ENCODE peak calls at places on chromosomes 13 and 19, in eight cellular contexts. O is mesendoderm; R is stimulated activated CD8-positive, alpha-beta memory T cell treated with anti-CD3 and anti-CD28 coated beads, Interleukin-12 subunit alpha, Interleukin-12 subunit beta, amount 100 ng/mL, for 4 hours; F is NCI-H2171; T is activated T-cell treated with anti-CD3 and anti-CD28 coated beads for 1 hour; Y is ELF-1; K is retina; N is AG09309. C is an unnamed sample.

GRCh38 chr19:49859838-49860715 is 7.3 kb downstream of the PNKP start:
- DNase-seq in O (no peak), R (no peak), F (no peak), T (no peak), Y (no peak), K (no peak), N (no peak), C (no peak)

GRCh38 chr19:42051166-42052115 is 18.6 kb downstream of the GRIK5 start:
- DNase-seq in O (no peak), R (no peak), F (no peak), T (no peak), Y (no peak), K (no peak), N (no peak), C (no peak)

GRCh38 chr13:32804673-32805260 is 211.5 kb upstream of the KL start:
- DNase-seq in O (no peak), R (no peak), F (no peak), T (no peak), Y (no peak), K (no peak), N (no peak), C (no peak)

GRCh38 chr13:71237332-71237731 is 629.7 kb downstream of the DACH1 start:
- DNase-seq in O (no peak), R (no peak), F (no peak), T (no peak), Y (no peak), K (no peak), N (no peak), C (no peak)

GRCh38 chr13:71879129-71879535 is 12.1 kb upstream of the DACH1 start:
- DNase-seq in O (peak; percentile 71), R (no peak), F (peak; percentile 77), T (no peak), Y (peak; percentile 51), K (peak; percentile 73), N (no peak), C (no peak)

GRCh38 chr13:52399708-52400107 is 6.3 kb downstream of the THSD1 start:
- DNase-seq in O (peak; percentile 13), R (no peak), F (no peak), T (no peak), Y (no peak), K (no peak), N (no peak), C (no peak)

GRCh38 chr13:36543671-36544070 is 111.4 kb downstream of the CCNA1 start:
- DNase-seq in O (no peak), R (no peak), F (no peak), T (no peak), Y (no peak), K (no peak), N (no peak), C (no peak)

GRCh38 chr13:77168232-77168631 is 141.3 kb upstream of the FBXL3 start:
- DNase-seq in O (no peak), R (no peak), F (no peak), T (no peak), Y (no peak), K (no peak), N (no peak), C (no peak)

GRCh38 chr13:30355405-30355741 is 48.0 kb upstream of the KATNAL1 start:
- DNase-seq in O (peak; percentile 63), R (peak; percentile 25), F (no peak), T (peak; percentile 39), Y (peak; percentile 85), K (peak; percentile 25), N (no peak), C (peak; percentile 15)

GRCh38 chr13:33509642-33510229 is 224.2 kb upstream of the STARD13 start:
- DNase-seq in O (peak; percentile 22), R (no peak), F (no peak), T (no peak), Y (no peak), K (no peak), N (no peak), C (no peak)

GRCh38 chr13:98222081-98222554 is 45.0 kb upstream of the RNF113B start:
- DNase-seq in O (no peak), R (no peak), F (no peak), T (no peak), Y (no peak), K (no peak), N (no peak), C (no peak)

GRCh38 chr13:110342474-110342873 is 35.4 kb downstream of the COL4A2 start:
- DNase-seq in O (no peak), R (no peak), F (no peak), T (no peak), Y (no peak), K (no peak), N (no peak), C (no peak)

GRCh38 chr13:80215368-80215767 is 125.6 kb downstream of the SPRY2 start:
- DNase-seq in O (no peak), R (no peak), F (no peak), T (no peak), Y (no peak), K (no peak), N (no peak), C (no peak)

GRCh38 chr19:7869910-7870511 is 4.2 kb downstream of the PRR36 start:
- DNase-seq in O (peak; percentile 82), R (no peak), F (no peak), T (peak; percentile 37), Y (peak; percentile 89), K (no peak), N (no peak), C (peak; percentile 53)

GRCh38 chr13:71621152-71622124 is 245.6 kb downstream of the DACH1 start:
- DNase-seq in O (peak; percentile 57), R (no peak), F (peak; percentile 71), T (no peak), Y (no peak), K (peak; percentile 73), N (no peak), C (no peak)

GRCh38 chr13:53758946-53759345 is 730.3 kb downstream of the OLFM4 start:
- DNase-seq in O (no peak), R (no peak), F (peak; percentile 18), T (no peak), Y (no peak), K (no peak), N (no peak), C (no peak)

GRCh38 chr13:34414616-34415015 is 527.5 kb upstream of the NBEA start:
- DNase-seq in O (no peak), R (no peak), F (no peak), T (no peak), Y (no peak), K (no peak), N (no peak), C (no peak)